ENCODE peak calls at places on chromosome 11, in four cellular contexts. N, S, G and V are unnamed samples.

GRCh38 chr11:13215157-13215556 is 62.4 kb upstream of the BMAL1 start:
- DNase-seq in G (no peak), N (peak), S (no peak), V (peak)

GRCh38 chr11:1237851-1238250 is 15.0 kb downstream of the MUC5B start:
- DNase-seq in G (no peak), S (no peak), N (no peak), V (no peak)

GRCh38 chr11:6505577-6506240 is 8.6 kb downstream of the DNHD1 start:
- DNase-seq in S (no peak), G (peak), N (peak), V (peak)

GRCh38 chr11:45660717-45661416 is 4.6 kb downstream of the CHST1 start:
- DNase-seq in S (no peak), N (no peak), G (no peak), V (no peak)

GRCh38 chr11:105923252-105923651 is 98.8 kb downstream of the MSANTD4 start:
- DNase-seq in N (no peak), G (no peak), S (no peak), V (no peak)

GRCh38 chr11:34316347-34317037 is 41.3 kb downstream of the ABTB2 start:
- DNase-seq in G (no peak), S (no peak), N (no peak), V (no peak)

GRCh38 chr11:133064152-133064877 is 468.0 kb downstream of the OPCML start:
- DNase-seq in S (no peak), N (peak), G (no peak), V (peak)

GRCh38 chr11:119531091-119531490 is 108.1 kb upstream of the THY1 start:
- DNase-seq in S (no peak), G (no peak), N (no peak), V (no peak)

GRCh38 chr11:65851811-65852507 is 6.0 kb downstream of the CFL1 start:
- DNase-seq in N (no peak), S (no peak), G (no peak), V (no peak)

GRCh38 chr11:57516061-57516443 is 550 bp upstream of the SLC43A1 start:
- DNase-seq in N (no peak), G (no peak), S (no peak), V (no peak)

GRCh38 chr11:126703661-126704060 is 296.9 kb downstream of the KIRREL3 start:
- DNase-seq in N (peak), S (no peak), G (no peak), V (no peak)

GRCh38 chr11:44955019-44955738 is 4.5 kb upstream of the TP53I11 start:
- DNase-seq in S (no peak), N (peak), G (no peak), V (peak)

GRCh38 chr11:2834893-2835767 is 50.4 kb downstream of the CDKN1C start:
- DNase-seq in N (peak), S (no peak), G (no peak), V (peak)

GRCh38 chr11:95134491-95134890 is 44.8 kb downstream of the ENDOD1 start:
- DNase-seq in S (no peak), N (peak), G (peak), V (peak)

GRCh38 chr11:45233121-45233803 is 52.9 kb downstream of the SYT13 start:
- DNase-seq in N (peak), G (no peak), S (peak), V (peak)

GRCh38 chr11:111939836-111940604 is 2.9 kb downstream of the DIXDC1 start:
- DNase-seq in S (no peak), G (peak), N (peak), V (peak)

GRCh38 chr11:57240757-57241156 is 3.7 kb upstream of the APLNR start:
- DNase-seq in S (no peak), G (no peak), N (no peak), V (no peak)